ENCODE peak calls at places on chromosomes 5 and 9, in nine cellular contexts. One of them, this sample, is unnamed.

GRCh38 chr9:16368425-16369087 is 501.9 kb downstream of the BNC2 start:
- DNase-seq in NCI-H82: no peak
- DNase-seq in GM19239: no peak
- DNase-seq in CD4-positive, CD25-positive, alpha-beta regulatory T cell: no peak
- DNase-seq in AG10803: peak
- DNase-seq in activated B cell treated with CpG ODN at 0.5 μM for 24 hours: no peak
- DNase-seq in HL-60: no peak
- DNase-seq in DMS153: peak
- DNase-seq in adrenal gland: no peak
- DNase-seq in this sample: no peak

GRCh38 chr5:180598316-180598701 is 7.0 kb upstream of the SCGB3A1 start:
- DNase-seq in NCI-H82: no peak
- DNase-seq in GM19239: no peak
- DNase-seq in CD4-positive, CD25-positive, alpha-beta regulatory T cell: no peak
- DNase-seq in AG10803: no peak
- DNase-seq in activated B cell treated with CpG ODN at 0.5 μM for 24 hours: no peak
- DNase-seq in HL-60: no peak
- DNase-seq in DMS153: no peak
- DNase-seq in adrenal gland: no peak
- DNase-seq in this sample: peak

GRCh38 chr5:53038196-53038847 is 49.2 kb downstream of the ITGA2 start:
- DNase-seq in NCI-H82: peak
- DNase-seq in GM19239: no peak
- DNase-seq in CD4-positive, CD25-positive, alpha-beta regulatory T cell: no peak
- DNase-seq in AG10803: no peak
- DNase-seq in activated B cell treated with CpG ODN at 0.5 μM for 24 hours: no peak
- DNase-seq in HL-60: no peak
- DNase-seq in DMS153: no peak
- DNase-seq in adrenal gland: peak
- DNase-seq in this sample: no peak

GRCh38 chr9:83238871-83239624 is 176.1 kb upstream of the RASEF start:
- DNase-seq in NCI-H82: peak
- DNase-seq in GM19239: no peak
- DNase-seq in CD4-positive, CD25-positive, alpha-beta regulatory T cell: no peak
- DNase-seq in AG10803: peak
- DNase-seq in activated B cell treated with CpG ODN at 0.5 μM for 24 hours: no peak
- DNase-seq in HL-60: peak
- DNase-seq in DMS153: peak
- DNase-seq in adrenal gland: peak
- DNase-seq in this sample: peak

GRCh38 chr5:126492939-126493338 is 69.7 kb downstream of the GRAMD2B start:
- DNase-seq in NCI-H82: peak
- DNase-seq in GM19239: no peak
- DNase-seq in CD4-positive, CD25-positive, alpha-beta regulatory T cell: no peak
- DNase-seq in AG10803: no peak
- DNase-seq in activated B cell treated with CpG ODN at 0.5 μM for 24 hours: no peak
- DNase-seq in HL-60: no peak
- DNase-seq in DMS153: no peak
- DNase-seq in adrenal gland: no peak
- DNase-seq in this sample: no peak

GRCh38 chr9:72807765-72808445 is 144.9 kb downstream of the ALDH1A1 start:
- DNase-seq in NCI-H82: peak
- DNase-seq in GM19239: no peak
- DNase-seq in CD4-positive, CD25-positive, alpha-beta regulatory T cell: no peak
- DNase-seq in AG10803: no peak
- DNase-seq in activated B cell treated with CpG ODN at 0.5 μM for 24 hours: no peak
- DNase-seq in HL-60: no peak
- DNase-seq in DMS153: no peak
- DNase-seq in adrenal gland: no peak
- DNase-seq in this sample: no peak

GRCh38 chr5:39420482-39421145 is 4.2 kb downstream of the DAB2 start:
- DNase-seq in NCI-H82: no peak
- DNase-seq in GM19239: no peak
- DNase-seq in CD4-positive, CD25-positive, alpha-beta regulatory T cell: no peak
- DNase-seq in AG10803: peak
- DNase-seq in activated B cell treated with CpG ODN at 0.5 μM for 24 hours: no peak
- DNase-seq in HL-60: no peak
- DNase-seq in DMS153: no peak
- DNase-seq in adrenal gland: peak
- DNase-seq in this sample: peak

GRCh38 chr5:157184117-157184516 is 3.5 kb downstream of the ITK start:
- DNase-seq in NCI-H82: no peak
- DNase-seq in GM19239: no peak
- DNase-seq in CD4-positive, CD25-positive, alpha-beta regulatory T cell: no peak
- DNase-seq in AG10803: no peak
- DNase-seq in activated B cell treated with CpG ODN at 0.5 μM for 24 hours: no peak
- DNase-seq in HL-60: no peak
- DNase-seq in DMS153: no peak
- DNase-seq in adrenal gland: no peak
- DNase-seq in this sample: no peak

GRCh38 chr9:99184073-99184426 is 37.7 kb downstream of the ALG2 start:
- DNase-seq in NCI-H82: no peak
- DNase-seq in GM19239: no peak
- DNase-seq in CD4-positive, CD25-positive, alpha-beta regulatory T cell: no peak
- DNase-seq in AG10803: no peak
- DNase-seq in activated B cell treated with CpG ODN at 0.5 μM for 24 hours: no peak
- DNase-seq in HL-60: no peak
- DNase-seq in DMS153: no peak
- DNase-seq in adrenal gland: peak
- DNase-seq in this sample: no peak

GRCh38 chr5:150159741-150160179 is 4.1 kb upstream of the PDGFRB start:
- DNase-seq in NCI-H82: peak
- DNase-seq in GM19239: no peak
- DNase-seq in CD4-positive, CD25-positive, alpha-beta regulatory T cell: no peak
- DNase-seq in AG10803: peak
- DNase-seq in activated B cell treated with CpG ODN at 0.5 μM for 24 hours: no peak
- DNase-seq in HL-60: peak
- DNase-seq in DMS153: peak
- DNase-seq in adrenal gland: no peak
- DNase-seq in this sample: no peak

GRCh38 chr5:98929982-98930355 is 1.2 kb upstream of the CHD1 start:
- DNase-seq in NCI-H82: peak
- DNase-seq in GM19239: no peak
- DNase-seq in CD4-positive, CD25-positive, alpha-beta regulatory T cell: no peak
- DNase-seq in AG10803: no peak
- DNase-seq in activated B cell treated with CpG ODN at 0.5 μM for 24 hours: no peak
- DNase-seq in HL-60: no peak
- DNase-seq in DMS153: no peak
- DNase-seq in adrenal gland: peak
- DNase-seq in this sample: no peak

GRCh38 chr5:168693883-168694282 is 114.7 kb upstream of the PANK3 start:
- DNase-seq in NCI-H82: no peak
- DNase-seq in GM19239: no peak
- DNase-seq in CD4-positive, CD25-positive, alpha-beta regulatory T cell: no peak
- DNase-seq in AG10803: no peak
- DNase-seq in activated B cell treated with CpG ODN at 0.5 μM for 24 hours: no peak
- DNase-seq in HL-60: no peak
- DNase-seq in DMS153: no peak
- DNase-seq in adrenal gland: no peak
- DNase-seq in this sample: no peak

GRCh38 chr5:62779010-62779422 is 200.4 kb downstream of the LRRC70 start:
- DNase-seq in NCI-H82: peak
- DNase-seq in GM19239: peak
- DNase-seq in CD4-positive, CD25-positive, alpha-beta regulatory T cell: no peak
- DNase-seq in AG10803: peak
- DNase-seq in activated B cell treated with CpG ODN at 0.5 μM for 24 hours: no peak
- DNase-seq in HL-60: no peak
- DNase-seq in DMS153: no peak
- DNase-seq in adrenal gland: peak
- DNase-seq in this sample: no peak

This sample was measured in upper lobe of left lung.